ENCODE peak calls at places on chromosome X, in nine cellular contexts. H, K, Q, D, S, Y, O, I and F are unnamed samples.

GRCh38 chrX:118644378-118644777 is 83.0 kb upstream of the IL13RA1 start:
- DNase-seq in H (no peak), K (peak), Q (no peak), D (no peak), S (peak), Y (peak), O (peak), I (no peak), F (no peak)

GRCh38 chrX:123477673-123478072 is 255.2 kb downstream of the THOC2 start:
- DNase-seq in H (no peak), K (no peak), Q (no peak), D (no peak), S (no peak), Y (no peak), O (no peak), I (no peak), F (no peak)

GRCh38 chrX:18920079-18920478 is 63.8 kb downstream of the PHKA2 start:
- DNase-seq in H (no peak), K (no peak), Q (no peak), D (no peak), S (no peak), Y (no peak), O (no peak), I (no peak), F (no peak)

GRCh38 chrX:115589419-115589818 is 28.4 kb downstream of the PLS3 start:
- DNase-seq in H (no peak), K (no peak), Q (no peak), D (no peak), S (no peak), Y (no peak), O (no peak), I (no peak), F (no peak)

GRCh38 chrX:70592091-70592490 is 147.5 kb downstream of the DLG3 start:
- DNase-seq in H (peak), K (peak), Q (no peak), D (no peak), S (peak), Y (peak), O (peak), I (no peak), F (no peak)

GRCh38 chrX:107551546-107551945 is 76.8 kb upstream of the PRPS1 start:
- DNase-seq in H (no peak), K (no peak), Q (no peak), D (no peak), S (no peak), Y (no peak), O (no peak), I (no peak), F (no peak)

GRCh38 chrX:148536961-148537360 is 36.5 kb downstream of the AFF2 start:
- DNase-seq in H (no peak), K (no peak), Q (no peak), D (no peak), S (peak), Y (no peak), O (no peak), I (no peak), F (no peak)

GRCh38 chrX:131841496-131842410 is 181.3 kb upstream of the STK26 start:
- DNase-seq in H (no peak), K (peak), Q (no peak), D (peak), S (peak), Y (peak), O (peak), I (peak), F (peak)

GRCh38 chrX:68665502-68665901 is 18.0 kb downstream of the STARD8 start:
- DNase-seq in H (no peak), K (no peak), Q (no peak), D (no peak), S (no peak), Y (no peak), O (no peak), I (no peak), F (no peak)

GRCh38 chrX:119638725-119639471 is 32.7 kb upstream of the NKRF start:
- DNase-seq in H (no peak), K (no peak), Q (no peak), D (no peak), S (no peak), Y (no peak), O (no peak), I (no peak), F (no peak)

GRCh38 chrX:86887341-86887740 is 630.3 kb upstream of the KLHL4 start:
- DNase-seq in H (no peak), K (no peak), Q (no peak), D (no peak), S (no peak), Y (no peak), O (no peak), I (no peak), F (no peak)

GRCh38 chrX:39470588-39471155 is 627.1 kb downstream of the BCOR start:
- DNase-seq in H (no peak), K (no peak), Q (no peak), D (no peak), S (peak), Y (no peak), O (peak), I (peak), F (no peak)

GRCh38 chrX:9911479-9911878 is 55.7 kb upstream of the CLDN34 start:
- DNase-seq in H (no peak), K (no peak), Q (no peak), D (no peak), S (peak), Y (no peak), O (no peak), I (no peak), F (no peak)

GRCh38 chrX:148872881-148873280 is 372.5 kb downstream of the AFF2 start:
- DNase-seq in H (no peak), K (no peak), Q (no peak), D (no peak), S (no peak), Y (no peak), O (no peak), I (no peak), F (no peak)

GRCh38 chrX:105653891-105654290 is 168.4 kb upstream of the NRK start:
- DNase-seq in H (no peak), K (no peak), Q (no peak), D (no peak), S (peak), Y (no peak), O (peak), I (no peak), F (no peak)

GRCh38 chrX:71183341-71183740 is 38.7 kb downstream of the NLGN3 start:
- DNase-seq in H (no peak), K (no peak), Q (no peak), D (no peak), S (no peak), Y (no peak), O (no peak), I (no peak), F (no peak)

GRCh38 chrX:56222473-56223000 is 9.6 kb upstream of the KLF8 start:
- DNase-seq in H (no peak), K (no peak), Q (peak), D (no peak), S (no peak), Y (no peak), O (no peak), I (no peak), F (no peak)

GRCh38 chrX:1679238-1679637 is 64.4 kb downstream of the ASMT start:
- DNase-seq in H (no peak), K (no peak), Q (no peak), D (no peak), S (peak), Y (no peak), O (peak), I (no peak), F (no peak)

GRCh38 chrX:100687128-100687527 is 43.1 kb downstream of the SRPX2 start:
- DNase-seq in H (no peak), K (no peak), Q (no peak), D (no peak), S (no peak), Y (no peak), O (no peak), I (no peak), F (no peak)

GRCh38 chrX:64230123-64230970 is at the start of gene ASB12:
- DNase-seq in H (no peak), K (no peak), Q (no peak), D (no peak), S (no peak), Y (no peak), O (no peak), I (no peak), F (no peak)

GRCh38 chrX:48470110-48470832 is at the start of gene SLC38A5:
- DNase-seq in H (no peak), K (no peak), Q (peak), D (no peak), S (no peak), Y (no peak), O (no peak), I (no peak), F (no peak)

GRCh38 chrX:19046343-19047215 is 62.7 kb upstream of the PHKA2 start:
- DNase-seq in H (no peak), K (peak), Q (no peak), D (no peak), S (peak), Y (peak), O (peak), I (no peak), F (no peak)

GRCh38 chrX:17859609-17860178 is 1.4 kb downstream of the RAI2 start:
- DNase-seq in H (no peak), K (no peak), Q (peak), D (no peak), S (no peak), Y (no peak), O (no peak), I (no peak), F (no peak)

GRCh38 chrX:69280956-69281355 is 115.7 kb upstream of the PJA1 start:
- DNase-seq in H (no peak), K (no peak), Q (no peak), D (no peak), S (no peak), Y (no peak), O (no peak), I (no peak), F (no peak)

DNA sequence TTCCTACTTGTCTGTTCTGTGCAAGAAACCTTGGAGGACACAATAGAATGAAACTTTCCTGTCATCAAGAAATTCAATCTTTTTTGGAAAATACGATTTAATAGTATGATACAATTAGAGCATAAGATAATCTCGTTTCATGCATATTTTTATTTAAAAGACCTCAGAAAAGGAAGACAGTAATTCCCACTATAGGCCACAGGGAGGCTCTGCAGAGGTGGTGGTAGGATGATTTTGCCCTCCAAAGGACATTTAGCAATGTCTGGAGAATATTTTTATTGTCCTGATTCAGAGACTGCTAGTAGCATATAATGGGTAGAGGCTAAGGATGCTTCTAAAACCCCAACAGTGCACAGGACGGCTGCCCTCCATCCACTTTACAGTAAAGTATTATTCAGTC is 68.7 kb downstream of the PAK3 start:
- DNase-seq in H (no peak), K (no peak), Q (no peak), D (no peak), S (no peak), Y (no peak), O (peak), I (no peak), F (no peak)
- TF ChIP-seq CTCF in H (no peak), K (no peak), Q (peak), D (peak), S (peak), Y (peak), O (peak), I (no peak), F (peak)

GRCh38 chrX:137052641-137053235 is 18.9 kb upstream of the GPR101 start:
- DNase-seq in H (no peak), K (no peak), Q (no peak), D (no peak), S (no peak), Y (no peak), O (no peak), I (no peak), F (peak)
- TF ChIP-seq CTCF in H (no peak), K (peak), Q (no peak), D (no peak), S (no peak), Y (no peak), O (no peak), I (no peak), F (no peak)

GRCh38 chrX:54042609-54043010 is 1.7 kb downstream of the PHF8 start:
- DNase-seq in H (no peak), K (peak), Q (peak), D (peak), S (peak), Y (peak), O (peak), I (peak), F (peak)
- TF ChIP-seq CTCF in H (peak), K (peak), Q (no peak), D (peak), S (peak), Y (no peak), O (peak), I (no peak), F (no peak)

GRCh38 chrX:45749375-45749774 is 548.7 kb upstream of the DIPK2B start:
- DNase-seq in H (no peak), K (no peak), Q (no peak), D (no peak), S (no peak), Y (no peak), O (peak), I (no peak), F (no peak)
- TF ChIP-seq CTCF in H (peak), K (peak), Q (peak), D (peak), S (peak), Y (peak), O (peak), I (peak), F (no peak)

GRCh38 chrX:12767856-12768255 is 23.4 kb upstream of the PRPS2 start:
- DNase-seq in H (no peak), K (no peak), Q (no peak), D (no peak), S (no peak), Y (no peak), O (no peak), I (no peak), F (no peak)

GRCh38 chrX:12771445-12772069 is 19.7 kb upstream of the PRPS2 start:
- DNase-seq in H (no peak), K (peak), Q (no peak), D (peak), S (peak), Y (peak), O (peak), I (no peak), F (peak)

DNA sequence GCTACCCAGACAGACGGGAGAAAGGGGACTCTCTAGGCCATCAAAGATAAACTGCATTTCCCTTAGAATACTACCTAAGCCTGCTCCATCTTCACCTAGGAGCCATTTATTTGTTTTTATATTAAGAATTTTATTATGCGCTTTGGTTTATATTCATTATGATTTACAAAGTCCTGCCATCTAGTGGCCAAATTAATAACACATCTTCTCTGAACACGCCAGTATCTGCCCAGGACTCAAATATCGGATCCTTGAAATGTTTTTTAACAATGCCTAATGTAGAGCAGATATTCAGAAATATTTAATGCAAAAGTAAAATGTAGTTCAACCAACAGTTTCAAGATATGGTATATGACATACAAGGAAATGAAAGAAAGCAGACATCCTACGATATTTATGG is 20.8 kb upstream of the PRPS2 start:
- DNase-seq in H (no peak), K (peak), Q (no peak), D (no peak), S (no peak), Y (no peak), O (peak), I (no peak), F (no peak)
- TF ChIP-seq CTCF in H (peak), K (peak), Q (peak), D (peak), S (peak), Y (peak), O (peak), I (peak), F (peak)